ENCODE peak calls at places on chromosomes 13 and 19, in six cellular contexts. Q is thoracic aorta, G is WERI-Rb-1, Y is aorta, K is uterus, E is endodermal cell. I is an unnamed sample. For H3K36me3, the result is how much of the 10 kb centered on the place peaks cover.

GRCh38 chr13:29587645-29588044 is 7.8 kb downstream of the SLC7A1 start:
- DNase-seq in Q (no peak), G (no peak), Y (no peak), K (peak), E (no peak), I (no peak)

GRCh38 chr19:47113446-47114348 is at the start of gene ZC3H4:
- DNase-seq in Q (peak), G (peak), Y (peak), K (peak), E (peak), I (peak)

GRCh38 chr19:31408460-31409124 is 59.4 kb upstream of the TSHZ3 start:
- DNase-seq in Q (no peak), G (no peak), Y (no peak), K (peak), E (no peak), I (peak)

GRCh38 chr13:75481176-75482069 is 546 bp downstream of the TBC1D4 start:
- DNase-seq in Q (no peak), G (peak), Y (peak), K (peak), E (peak), I (peak)

GRCh38 chr19:18846862-18847515 is 15.2 kb downstream of the UPF1 start:
- DNase-seq in Q (no peak), G (peak), Y (peak), K (peak), E (peak), I (peak)

GRCh38 chr19:39103151-39103550 is 19.0 kb downstream of the ACP7 start:
- DNase-seq in Q (no peak), G (no peak), Y (no peak), K (no peak), E (no peak), I (no peak)

GRCh38 chr13:20945952-20946383 is 43.4 kb upstream of the XPO4 start:
- DNase-seq in Q (no peak), G (no peak), Y (peak), K (no peak), E (peak), I (peak)

GRCh38 chr13:73932091-73932490 is 202.1 kb downstream of the KLF12 start:
- DNase-seq in Q (no peak), G (no peak), Y (no peak), K (no peak), E (no peak), I (no peak)

GRCh38 chr19:10637894-10638293 is 12.5 kb downstream of the SLC44A2 start:
- DNase-seq in Q (no peak), G (no peak), Y (no peak), K (no peak), E (no peak), I (no peak)

GRCh38 chr19:10639836-10640235 is 14.3 kb upstream of the ILF3 start:
- DNase-seq in Q (no peak), G (no peak), Y (no peak), K (no peak), E (no peak), I (no peak)

GRCh38 chr19:10634881-10635463 is 9.6 kb downstream of the SLC44A2 start:
- DNase-seq in Q (no peak), G (no peak), Y (no peak), K (no peak), E (no peak), I (no peak)

GRCh38 chr19:10634430-10634829 is 9.1 kb downstream of the SLC44A2 start:
- DNase-seq in Q (no peak), G (no peak), Y (no peak), K (no peak), E (no peak), I (no peak)

DNA sequence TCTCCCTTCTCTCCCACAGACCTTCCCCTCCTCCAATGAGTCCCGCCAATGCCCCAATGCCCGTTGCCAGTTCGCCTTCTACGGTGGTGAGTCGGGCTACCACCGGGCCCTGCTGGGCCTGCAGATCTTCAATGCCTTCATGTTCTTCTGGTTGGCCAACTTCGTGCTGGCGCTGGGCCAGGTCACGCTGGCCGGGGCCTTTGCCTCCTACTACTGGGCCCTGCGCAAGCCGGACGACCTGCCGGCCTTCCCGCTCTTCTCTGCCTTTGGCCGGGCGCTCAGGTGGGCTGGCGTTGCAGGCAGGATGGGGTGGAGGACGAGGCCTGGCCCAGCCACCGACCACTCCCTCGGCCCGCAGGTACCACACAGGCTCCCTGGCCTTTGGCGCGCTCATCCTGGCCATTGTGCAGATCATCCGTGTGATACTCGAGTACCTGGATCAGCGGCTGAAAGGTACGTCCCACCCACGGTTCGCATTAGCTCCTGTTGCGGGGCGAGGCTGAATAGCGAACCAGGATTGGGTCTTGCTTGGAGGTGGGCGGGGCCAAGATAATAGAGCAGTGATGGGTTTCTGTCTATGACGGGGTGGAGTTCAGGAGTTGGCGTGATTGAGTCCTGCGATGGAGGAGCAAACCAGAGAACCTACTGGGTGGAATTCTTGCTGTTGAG is 11.1 kb downstream of the SLC44A2 start:
- DNase-seq in Q (no peak), G (no peak), Y (no peak), K (no peak), E (peak), I (no peak)
- H3K36me3 ChIP-seq in Q (half or more), G (half or more), Y (under half), K (under half), E (half or more), I (under half)

GRCh38 chr19:539429-540030 is 4.3 kb upstream of the GZMM start:
- DNase-seq in Q (no peak), G (no peak), Y (no peak), K (no peak), E (no peak), I (no peak)
- H3K36me3 ChIP-seq in Q (half or more), G (half or more), Y (under half), K (under half), E (under half), I (half or more)

GRCh38 chr19:6221878-6222746 is 57.7 kb downstream of the MLLT1 start:
- DNase-seq in Q (no peak), G (no peak), Y (no peak), K (no peak), E (no peak), I (no peak)
- H3K36me3 ChIP-seq in Q (under half), G (half or more), Y (under half), K (under half), E (under half), I (under half)

GRCh38 chr19:57355916-57356315 is 4.8 kb downstream of the ZNF304 start:
- DNase-seq in Q (no peak), G (no peak), Y (no peak), K (no peak), E (no peak), I (no peak)
- H3K36me3 ChIP-seq in Q (half or more), G (half or more), Y (under half), K (under half), E (half or more), I (half or more)

GRCh38 chr19:49658139-49658517 is 7.5 kb downstream of the IRF3 start:
- DNase-seq in Q (no peak), G (no peak), Y (no peak), K (no peak), E (no peak), I (no peak)
- H3K36me3 ChIP-seq in Q (half or more), G (half or more), Y (under half), K (under half), E (half or more), I (half or more)

GRCh38 chr19:49880162-49880869 is 2.8 kb downstream of the TBC1D17 start:
- DNase-seq in Q (no peak), G (no peak), Y (no peak), K (peak), E (no peak), I (no peak)

GRCh38 chr19:49882643-49883042 is 5.1 kb downstream of the TBC1D17 start:
- DNase-seq in Q (no peak), G (no peak), Y (no peak), K (peak), E (no peak), I (no peak)

GRCh38 chr19:49879243-49879960 is 1.9 kb downstream of the TBC1D17 start:
- DNase-seq in Q (no peak), G (no peak), Y (no peak), K (no peak), E (no peak), I (no peak)

GRCh38 chr19:49881672-49882394 is 4.3 kb downstream of the TBC1D17 start:
- DNase-seq in Q (no peak), G (peak), Y (no peak), K (peak), E (peak), I (no peak)

GRCh38 chr19:49881186-49881585 is 3.7 kb downstream of the TBC1D17 start:
- DNase-seq in Q (no peak), G (no peak), Y (no peak), K (peak), E (no peak), I (no peak)
- H3K36me3 ChIP-seq in Q (under half), G (under half), Y (under half), K (under half), E (half or more), I (half or more)

I was measured in heart left ventricle.